ENCODE peak calls at places on chromosomes 3 and 15, in seven cellular contexts. L is MM.1S; J is endodermal cell; M is CD8-positive, alpha-beta memory T cell; F is ascending aorta; C is HAP-1; T is HCT116. K is an unnamed sample.

GRCh38 chr3:126113733-126114132 is 29.8 kb upstream of the SLC41A3 start:
- DNase-seq in M (no peak), T (no peak), C (no peak), J (peak; percentile 81), L (no peak), F (no peak), K (peak; percentile 53)

GRCh38 chr15:63597033-63597790 is at the start of gene FBXL22:
- DNase-seq in T (no peak), C (no peak), J (peak; percentile 58), F (no peak), L (no peak), M (no peak), K (no peak)

GRCh38 chr3:88626426-88627120 is 476.8 kb downstream of the C3orf38 start:
- DNase-seq in M (no peak), F (no peak), C (no peak), J (no peak), T (no peak), L (no peak), K (no peak)

GRCh38 chr15:91465696-91466095 is 365.6 kb downstream of the SV2B start:
- DNase-seq in T (no peak), F (no peak), L (no peak), M (no peak), C (no peak), J (no peak), K (no peak)

GRCh38 chr3:12409625-12410596 is 74.4 kb upstream of the TSEN2 start:
- DNase-seq in T (no peak), L (no peak), F (no peak), M (no peak), J (no peak), C (no peak), K (no peak)

GRCh38 chr3:133928136-133928893 is 32.6 kb upstream of the RAB6B start:
- DNase-seq in F (no peak), L (no peak), M (no peak), C (no peak), T (no peak), J (peak; percentile 41), K (no peak)

GRCh38 chr3:163671201-163671600 is 1407.1 kb downstream of the SI start:
- DNase-seq in L (no peak), J (peak; percentile 34), C (no peak), T (no peak), M (no peak), F (no peak), K (no peak)

GRCh38 chr3:15823092-15823491 is 25.3 kb upstream of the ANKRD28 start:
- DNase-seq in F (no peak), C (no peak), T (no peak), J (peak; percentile 48), M (no peak), L (no peak), K (no peak)

GRCh38 chr3:141456328-141456689 is 30.5 kb upstream of the RASA2 start:
- DNase-seq in J (no peak), C (no peak), T (no peak), L (peak; percentile 63), M (no peak), F (no peak), K (no peak)

DNA sequence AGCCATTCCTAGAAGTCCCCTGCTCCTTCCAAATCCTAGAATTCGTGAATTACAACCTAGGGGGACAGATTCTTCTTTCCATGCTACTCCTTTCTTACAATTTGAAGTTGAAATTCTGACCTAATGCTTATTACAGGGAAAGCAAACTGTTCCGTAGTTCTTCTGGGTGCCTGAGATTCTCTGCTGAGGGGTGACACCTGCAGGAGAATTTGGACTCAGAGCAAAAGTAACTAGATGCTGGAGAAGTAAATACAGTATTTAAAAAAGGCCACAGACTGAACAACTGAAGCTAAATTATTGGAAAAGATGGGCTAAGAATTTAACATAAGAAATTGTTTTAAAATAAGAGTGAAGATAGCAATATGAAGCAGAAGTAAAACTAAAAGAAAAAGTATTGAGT is 37.9 kb downstream of the ACAD9 start:
- DNase-seq in J (no peak), C (no peak), M (no peak), T (no peak), F (no peak), L (no peak), K (no peak)
- H3K9me3 ChIP-seq in J (peaks cover 32% of the 10 kb centered on the region), C (no peaks in the 10 kb centered on the region), M (no peaks in the 10 kb centered on the region), T (peaks cover 11% of the 10 kb centered on the region), F (no peaks in the 10 kb centered on the region), L (no peaks in the 10 kb centered on the region), K (no peaks in the 10 kb centered on the region)

GRCh38 chr3:26089249-26089648 is 299.4 kb downstream of the OXSM start:
- DNase-seq in L (no peak), T (no peak), J (no peak), C (no peak), M (no peak), F (no peak), K (no peak)
- H3K9me3 ChIP-seq in L (no peaks in the 10 kb centered on the region), T (no peaks in the 10 kb centered on the region), J (peaks cover 34% of the 10 kb centered on the region), C (peaks cover 3% of the 10 kb centered on the region), M (no peaks in the 10 kb centered on the region), F (no peaks in the 10 kb centered on the region), K (peaks cover 4% of the 10 kb centered on the region)

DNA sequence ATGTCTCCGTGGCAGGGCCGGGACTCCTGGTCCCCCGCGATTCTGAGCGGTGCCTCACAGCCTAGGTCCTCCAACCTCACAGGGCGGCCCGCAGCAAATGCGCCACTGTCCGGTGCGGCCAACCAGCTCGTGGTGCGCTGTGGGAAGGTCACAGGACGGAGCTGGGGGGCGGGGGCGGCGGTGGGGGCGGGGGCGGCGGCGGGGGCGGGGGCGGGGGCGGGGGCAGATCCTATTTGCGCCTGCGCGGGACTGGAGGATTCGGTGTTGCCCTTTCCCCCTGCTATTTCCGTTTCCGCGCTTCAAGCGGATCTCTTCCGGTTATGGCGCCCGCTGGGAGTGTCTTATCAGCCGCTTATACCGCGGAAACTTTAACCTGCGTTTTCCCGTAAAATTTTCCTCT is 106.7 kb upstream of the SNRPN start:
- DNase-seq in C (no peak), M (no peak), J (peak; percentile 84), T (no peak), F (no peak), L (no peak), K (no peak)
- H3K9me3 ChIP-seq in C (no peaks in the 10 kb centered on the region), M (no peaks in the 10 kb centered on the region), J (peaks cover 9% of the 10 kb centered on the region), T (peaks cover 8% of the 10 kb centered on the region), F (no peaks in the 10 kb centered on the region), L (no peaks in the 10 kb centered on the region), K (peaks cover 2% of the 10 kb centered on the region)

DNA sequence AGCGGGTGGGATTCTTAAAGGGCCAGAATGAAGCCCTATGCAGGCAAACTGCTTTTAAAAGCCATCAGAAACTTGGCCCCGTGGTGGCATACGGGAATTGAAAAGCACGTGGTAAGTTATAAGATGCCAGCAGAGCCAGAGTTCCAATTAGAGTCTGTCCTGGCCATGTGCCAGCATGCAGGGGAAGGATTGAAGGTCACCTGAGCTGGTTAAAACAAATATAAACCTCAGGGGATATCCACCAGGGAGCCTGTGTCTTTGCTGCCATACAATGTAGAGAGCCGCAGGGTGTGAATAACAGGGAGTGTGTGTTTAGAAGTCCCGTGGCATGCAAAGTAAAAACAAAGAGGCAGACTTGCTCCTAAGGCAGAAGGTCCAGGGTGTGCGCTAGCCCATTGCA is 381.0 kb upstream of the NDN start:
- DNase-seq in M (no peak), F (no peak), T (no peak), J (no peak), L (no peak), C (no peak), K (no peak)
- H3K9me3 ChIP-seq in M (no peaks in the 10 kb centered on the region), F (no peaks in the 10 kb centered on the region), T (peaks cover 23% of the 10 kb centered on the region), J (peaks cover 37% of the 10 kb centered on the region), L (no peaks in the 10 kb centered on the region), C (peaks cover 6% of the 10 kb centered on the region), K (peaks cover 8% of the 10 kb centered on the region)

DNA sequence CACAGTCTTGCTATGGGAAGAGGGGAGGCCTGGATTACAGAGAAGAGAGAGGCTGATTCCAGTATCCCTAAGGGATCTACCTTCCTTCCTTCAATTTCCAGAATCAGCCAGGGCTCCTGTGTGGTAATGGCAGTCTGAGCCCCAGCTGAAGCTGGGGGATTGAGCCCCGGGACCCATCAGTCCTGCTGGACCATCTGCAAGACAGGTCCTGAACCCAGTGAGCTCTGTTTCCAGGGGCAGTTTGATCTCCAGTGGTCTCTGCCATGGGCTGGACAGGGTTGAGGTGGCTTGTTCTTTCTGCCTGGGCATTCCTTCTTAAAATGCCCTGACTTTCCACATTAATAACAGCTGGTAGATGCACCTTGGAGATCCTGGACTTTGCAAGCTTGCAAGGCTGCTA is 685.2 kb downstream of the TBL1XR1 start:
- DNase-seq in J (no peak), F (no peak), C (no peak), L (no peak), M (no peak), T (no peak), K (no peak)
- H3K9me3 ChIP-seq in J (peaks cover 100% of the 10 kb centered on the region), F (peaks cover 13% of the 10 kb centered on the region), C (no peaks in the 10 kb centered on the region), L (no peaks in the 10 kb centered on the region), M (peaks cover 14% of the 10 kb centered on the region), T (no peaks in the 10 kb centered on the region), K (no peaks in the 10 kb centered on the region)

GRCh38 chr3:120536642-120537041 is 59.5 kb upstream of the NDUFB4 start:
- DNase-seq in F (no peak), T (no peak), M (no peak), C (no peak), J (no peak), L (no peak), K (no peak)
- H3K9me3 ChIP-seq in F (no peaks in the 10 kb centered on the region), T (peaks cover 8% of the 10 kb centered on the region), M (no peaks in the 10 kb centered on the region), C (peaks cover 5% of the 10 kb centered on the region), J (peaks cover 11% of the 10 kb centered on the region), L (peaks cover 3% of the 10 kb centered on the region), K (no peaks in the 10 kb centered on the region)

GRCh38 chr3:28951773-28952556 is 328.9 kb upstream of the RBMS3 start:
- DNase-seq in J (no peak), C (no peak), M (no peak), L (no peak), F (no peak), T (no peak), K (no peak)
- H3K9me3 ChIP-seq in J (no peaks in the 10 kb centered on the region), C (no peaks in the 10 kb centered on the region), M (no peaks in the 10 kb centered on the region), L (no peaks in the 10 kb centered on the region), F (no peaks in the 10 kb centered on the region), T (no peaks in the 10 kb centered on the region), K (no peaks in the 10 kb centered on the region)

DNA sequence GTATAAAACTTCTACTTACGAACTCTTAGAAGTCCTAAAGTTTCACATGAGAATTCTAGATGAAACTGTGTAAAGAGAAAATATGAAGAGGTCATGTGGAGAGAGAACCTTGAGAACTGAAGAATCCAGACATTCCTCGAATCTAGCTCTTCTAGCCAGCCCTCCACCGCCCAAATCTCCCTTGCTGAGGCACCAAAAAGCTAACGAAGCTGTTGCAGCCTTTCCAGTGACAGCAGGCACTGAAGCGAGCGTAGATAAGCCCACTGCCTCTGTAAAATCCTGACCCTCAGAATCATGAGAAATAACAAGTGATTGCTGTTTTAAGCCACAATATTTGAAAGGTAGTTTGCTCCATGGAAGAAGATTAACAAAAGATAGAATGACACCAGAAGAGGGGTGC is 134.0 kb downstream of the GOLGA6L6 start:
- DNase-seq in F (no peak), L (no peak), M (no peak), T (no peak), C (no peak), J (no peak), K (no peak)
- H3K9me3 ChIP-seq in F (peaks cover 3% of the 10 kb centered on the region), L (no peaks in the 10 kb centered on the region), M (no peaks in the 10 kb centered on the region), T (peaks cover 41% of the 10 kb centered on the region), C (peaks cover 21% of the 10 kb centered on the region), J (peaks cover 80% of the 10 kb centered on the region), K (peaks cover 6% of the 10 kb centered on the region)

DNA sequence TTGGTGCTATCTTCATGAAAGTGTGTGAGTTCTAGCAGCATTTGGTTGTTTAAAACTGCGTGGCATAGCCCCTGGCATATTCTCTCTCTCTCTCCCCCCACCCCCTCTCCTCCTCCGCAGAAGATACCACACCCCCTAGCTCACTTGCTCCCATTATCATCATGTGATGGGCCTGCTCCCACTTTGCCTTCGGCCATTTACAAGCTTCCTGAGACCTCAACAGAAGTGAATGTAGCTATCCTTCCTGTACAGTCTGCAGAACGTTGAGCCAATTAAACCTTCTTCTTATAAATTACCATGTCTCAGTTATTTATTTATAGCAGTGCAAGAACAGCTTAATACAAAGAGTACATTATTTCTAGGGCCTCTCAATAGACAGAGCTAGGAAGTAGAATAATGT is 1032.5 kb upstream of the CADM2 start:
- DNase-seq in C (no peak), T (no peak), M (no peak), F (no peak), L (no peak), J (no peak), K (no peak)
- H3K9me3 ChIP-seq in C (no peaks in the 10 kb centered on the region), T (peaks cover 24% of the 10 kb centered on the region), M (peaks cover 3% of the 10 kb centered on the region), F (no peaks in the 10 kb centered on the region), L (no peaks in the 10 kb centered on the region), J (peaks cover 32% of the 10 kb centered on the region), K (peaks cover 4% of the 10 kb centered on the region)

K was measured in RWPE2.